ENCODE peak calls at places on chromosomes 7 and 10, in four cellular contexts. F is AG10803, L is upper lobe of right lung, P is H9. J is an unnamed sample.

GRCh38 chr7:27950123-27950522 is 210.2 kb downstream of the TAX1BP1 start:
- DNase-seq in F (no peak), L (no peak), P (no peak), J (no peak)

GRCh38 chr10:116785867-116786266 is 43.5 kb upstream of the HSPA12A start:
- DNase-seq in P (no peak), L (no peak), F (no peak), J (no peak)

GRCh38 chr7:69674701-69675182 is 76.5 kb downstream of the AUTS2 start:
- DNase-seq in F (no peak), P (no peak), L (no peak), J (no peak)

GRCh38 chr10:132281915-132282666 is 25.7 kb downstream of the STK32C start:
- DNase-seq in L (no peak), F (no peak), P (no peak), J (no peak)

GRCh38 chr10:14378387-14378960 is 47.8 kb upstream of the FRMD4A start:
- DNase-seq in L (no peak), F (no peak), P (no peak), J (no peak)

GRCh38 chr7:68319061-68319460 is 1279.2 kb upstream of the AUTS2 start:
- DNase-seq in F (no peak), L (no peak), P (no peak), J (no peak)

GRCh38 chr7:55523366-55523765 is 48.9 kb downstream of the VOPP1 start:
- DNase-seq in F (peak; percentile 44), L (no peak), P (no peak), J (no peak)

GRCh38 chr7:11960621-11961020 is 128.6 kb upstream of the THSD7A start:
- DNase-seq in L (no peak), F (no peak), P (no peak), J (no peak)

GRCh38 chr7:124457841-124458240 is 307.8 kb downstream of the GPR37 start:
- DNase-seq in L (no peak), P (no peak), F (peak; percentile 42), J (no peak)

GRCh38 chr7:159070422-159071148 is 74.1 kb downstream of the VIPR2 start:
- DNase-seq in P (peak; percentile 7), F (no peak), L (no peak), J (no peak)

GRCh38 chr7:102279537-102280400 is 6.9 kb upstream of the SH2B2 start:
- DNase-seq in L (peak; percentile 75), P (peak; percentile 84), F (peak; percentile 34), J (peak; percentile 22)

GRCh38 chr7:22657479-22657878 is 69.5 kb upstream of the IL6 start:
- DNase-seq in F (no peak), P (no peak), L (no peak), J (no peak)
- TF ChIP-seq CTCF in F (no peak), P (no peak), L (peak; percentile 10), J (peak; percentile 53)

DNA sequence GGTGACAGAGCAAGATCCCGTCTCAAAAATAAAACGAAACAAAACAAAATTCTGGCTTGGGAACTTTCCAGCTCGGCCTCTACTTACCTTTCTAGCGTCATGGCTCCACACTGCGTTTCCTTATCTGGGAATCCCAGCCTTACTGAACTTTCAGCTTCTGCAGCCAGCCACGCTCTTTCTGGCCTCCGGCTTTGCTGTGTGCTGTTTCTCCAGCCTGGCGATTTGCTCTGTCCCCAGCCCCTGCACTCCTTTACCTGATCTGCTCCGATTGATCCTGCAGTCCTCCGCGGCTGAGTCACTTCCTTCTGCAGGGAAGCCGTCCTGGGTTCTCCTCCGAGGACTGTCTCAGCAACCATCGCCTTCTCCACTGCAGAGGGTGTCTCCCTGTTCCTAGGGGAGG is 71.0 kb upstream of the FAM171A1 start:
- DNase-seq in F (no peak), P (no peak), L (no peak), J (no peak)
- TF ChIP-seq CTCF in F (no peak), P (no peak), L (no peak), J (no peak)

GRCh38 chr7:153832160-153832559 is 220.0 kb upstream of the DPP6 start:
- DNase-seq in L (no peak), F (no peak), P (no peak), J (no peak)
- TF ChIP-seq CTCF in L (no peak), F (no peak), P (no peak), J (no peak)

GRCh38 chr10:129958686-129959543 is 5.2 kb downstream of the EBF3 start:
- DNase-seq in P (peak; percentile 70), F (no peak), L (no peak), J (no peak)

GRCh38 chr10:129961274-129961839 is 2.7 kb downstream of the EBF3 start:
- DNase-seq in P (no peak), L (no peak), F (no peak), J (no peak)

GRCh38 chr10:129960493-129961273 is 3.4 kb downstream of the EBF3 start:
- DNase-seq in F (no peak), P (no peak), L (no peak), J (no peak)

GRCh38 chr10:129958118-129958685 is 5.9 kb downstream of the EBF3 start:
- DNase-seq in L (no peak), P (no peak), F (no peak), J (no peak)

GRCh38 chr10:129959544-129960492 is 4.3 kb downstream of the EBF3 start:
- DNase-seq in L (no peak), P (no peak), F (no peak), J (no peak)
- TF ChIP-seq CTCF in L (no peak), P (no peak), F (no peak), J (no peak)

J was measured in HFFc6.